ENCODE peak calls at places on chromosomes 12 and 14, in four cellular contexts. W is GM12878, Q is K562, L is HL-60. K is an unnamed sample.

GRCh38 chr12:85468356-85469157 is 188.5 kb downstream of the ALX1 start:
- DNase-seq in W (peak), Q (peak), L (peak), K (no peak)

GRCh38 chr12:10033783-10034381 is 3.4 kb downstream of the CLEC9A start:
- DNase-seq in W (no peak), Q (no peak), L (no peak), K (no peak)

GRCh38 chr14:65250162-65250495 is 147.8 kb upstream of the MAX start:
- DNase-seq in W (no peak), Q (no peak), L (no peak), K (no peak)

GRCh38 chr14:96249016-96249415 is 7.0 kb upstream of the BDKRB1 start:
- DNase-seq in W (no peak), Q (no peak), L (peak), K (no peak)

GRCh38 chr12:64836856-64837255 is 12.4 kb downstream of the TBC1D30 start:
- DNase-seq in W (no peak), Q (no peak), L (no peak), K (no peak)

GRCh38 chr14:67240168-67240932 is 885 bp upstream of the PALS1 start:
- DNase-seq in W (no peak), Q (peak), L (peak), K (no peak)

GRCh38 chr12:49824886-49825285 is 3.3 kb downstream of the NCKAP5L start:
- DNase-seq in W (no peak), Q (no peak), L (peak), K (no peak)

GRCh38 chr14:80784824-80785223 is 156.7 kb downstream of the CEP128 start:
- DNase-seq in W (no peak), Q (no peak), L (no peak), K (no peak)

GRCh38 chr14:51004801-51005526 is 60.7 kb upstream of the PYGL start:
- DNase-seq in W (no peak), Q (no peak), L (no peak), K (no peak)

GRCh38 chr12:111767362-111768158 is 827 bp downstream of the ALDH2 start:
- DNase-seq in W (no peak), Q (no peak), L (no peak), K (no peak)

GRCh38 chr14:98507269-98507668 is 764.7 kb downstream of the BCL11B start:
- DNase-seq in W (no peak), Q (no peak), L (no peak), K (no peak)

GRCh38 chr12:9906888-9907287 is 25.3 kb downstream of the CLEC2A start:
- DNase-seq in W (no peak), Q (no peak), L (peak), K (no peak)

GRCh38 chr12:115149279-115149678 is 465.3 kb upstream of the TBX3 start:
- DNase-seq in W (no peak), Q (no peak), L (no peak), K (no peak)

GRCh38 chr12:68336754-68337343 is 4.7 kb upstream of the MDM1 start:
- DNase-seq in W (no peak), Q (no peak), L (no peak), K (no peak)

GRCh38 chr12:96249196-96250118 is 55.3 kb downstream of the ELK3 start:
- DNase-seq in W (no peak), Q (no peak), L (no peak), K (no peak)

GRCh38 chr12:115569694-115570093 is 707.8 kb downstream of the MED13L start:
- DNase-seq in W (no peak), Q (no peak), L (no peak), K (no peak)

GRCh38 chr12:14910090-14910915 is 24.6 kb upstream of the MGP start:
- DNase-seq in W (no peak), Q (no peak), L (no peak), K (no peak)

GRCh38 chr14:64704145-64704742 is at the start of gene PLEKHG3:
- DNase-seq in W (no peak), Q (peak), L (peak), K (no peak)

GRCh38 chr14:100778951-100779690 is 46.8 kb upstream of the MEG3 start:
- DNase-seq in W (no peak), Q (no peak), L (no peak), K (no peak)

GRCh38 chr12:112851024-112851777 is 55.6 kb upstream of the OAS1 start:
- DNase-seq in W (no peak), Q (no peak), L (no peak), K (no peak)

GRCh38 chr12:6958609-6959375 is 7.6 kb downstream of the PTPN6 start:
- DNase-seq in W (no peak), Q (no peak), L (peak), K (no peak)

DNA sequence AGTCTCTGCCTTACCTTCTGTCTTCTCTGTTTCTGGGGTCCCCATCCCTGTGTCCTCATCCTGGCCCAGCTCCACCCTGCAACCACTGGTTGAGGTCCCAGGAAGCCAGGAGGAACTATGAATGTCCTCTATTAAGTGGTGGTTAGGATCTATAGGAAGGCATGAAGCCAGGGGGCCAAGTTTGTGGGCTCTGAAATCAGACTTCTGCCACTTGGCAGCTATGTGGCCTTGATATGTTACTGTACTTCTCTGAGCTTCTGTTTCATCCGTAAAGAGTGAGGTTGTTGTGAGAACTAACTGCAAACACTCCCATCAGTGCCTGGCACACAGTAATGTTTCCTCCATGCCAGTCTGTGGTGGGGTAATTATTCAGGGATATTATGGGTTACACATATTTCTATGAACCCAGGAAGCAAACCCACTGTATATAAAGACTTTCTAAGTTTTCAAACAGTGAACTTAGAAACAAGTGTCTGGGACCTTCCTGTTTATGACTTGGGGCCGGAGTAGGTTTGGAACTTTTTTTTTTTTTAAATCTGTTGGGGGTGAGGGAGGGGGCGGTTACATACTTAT is 57.4 kb downstream of the PLXNC1 start:
- DNase-seq in W (no peak), Q (no peak), L (no peak), K (no peak)
- TF ChIP-seq SPI1 in W (no peak), Q (no peak), L (no peak), K (no peak)

DNA sequence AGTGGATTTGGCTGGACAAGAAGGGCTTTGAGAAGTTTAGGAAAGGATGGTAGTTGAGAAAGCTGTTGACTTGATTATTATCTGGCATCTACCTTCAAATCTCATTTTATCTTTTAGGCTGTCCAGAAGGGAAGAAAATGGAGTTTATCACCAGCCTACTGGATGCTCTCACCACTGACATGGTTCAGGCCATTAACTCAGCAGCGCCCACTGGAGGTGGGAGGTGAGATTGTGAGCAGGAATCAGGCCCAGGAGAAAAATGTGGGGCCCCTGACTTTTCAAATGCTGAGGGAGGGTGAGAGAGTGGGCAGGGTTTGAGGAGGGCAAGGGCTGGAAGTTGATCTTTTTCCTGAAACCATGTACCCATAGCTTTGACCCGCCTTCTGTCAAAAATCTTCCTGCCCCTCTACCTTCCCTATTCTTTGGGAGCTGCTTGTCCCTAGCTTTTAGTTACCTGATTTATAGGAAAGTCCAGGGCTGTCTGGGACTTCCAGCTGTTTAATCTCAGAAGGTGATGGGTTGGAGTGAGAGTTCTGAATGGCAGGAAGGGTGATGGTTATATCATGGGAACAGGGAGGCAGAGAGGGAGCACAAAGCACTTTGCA is 134.2 kb downstream of the SMOC1 start:
- DNase-seq in W (no peak), Q (peak), L (peak), K (peak)
- TF ChIP-seq SPI1 in W (no peak), Q (no peak), L (no peak), K (no peak)

GRCh38 chr14:54108481-54109471 is 152.2 kb upstream of the BMP4 start:
- DNase-seq in W (no peak), Q (no peak), L (no peak), K (no peak)
- TF ChIP-seq SPI1 in W (peak), Q (no peak), L (no peak), K (peak)

GRCh38 chr12:59250766-59251165 is 330.5 kb upstream of the LRIG3 start:
- DNase-seq in W (no peak), Q (no peak), L (no peak), K (no peak)
- TF ChIP-seq SPI1 in W (no peak), Q (no peak), L (no peak), K (no peak)

GRCh38 chr12:39435531-39435930 is 7.4 kb downstream of the KIF21A start:
- DNase-seq in W (no peak), Q (no peak), L (no peak), K (no peak)
- TF ChIP-seq SPI1 in W (no peak), Q (no peak), L (no peak), K (no peak)

GRCh38 chr12:13033266-13033875 is 10.8 kb upstream of the FAM234B start:
- DNase-seq in W (no peak), Q (no peak), L (no peak), K (no peak)
- TF ChIP-seq SPI1 in W (no peak), Q (no peak), L (no peak), K (no peak)

GRCh38 chr14:22748188-22748587 is 18.3 kb upstream of the OXA1L start:
- DNase-seq in W (no peak), Q (no peak), L (no peak), K (no peak)

GRCh38 chr14:22753586-22753985 is 12.9 kb upstream of the OXA1L start:
- DNase-seq in W (no peak), Q (no peak), L (no peak), K (no peak)

GRCh38 chr14:22747769-22748168 is 18.7 kb upstream of the OXA1L start:
- DNase-seq in W (no peak), Q (no peak), L (no peak), K (no peak)

GRCh38 chr14:22748691-22749090 is 17.8 kb upstream of the OXA1L start:
- DNase-seq in W (no peak), Q (no peak), L (peak), K (no peak)

DNA sequence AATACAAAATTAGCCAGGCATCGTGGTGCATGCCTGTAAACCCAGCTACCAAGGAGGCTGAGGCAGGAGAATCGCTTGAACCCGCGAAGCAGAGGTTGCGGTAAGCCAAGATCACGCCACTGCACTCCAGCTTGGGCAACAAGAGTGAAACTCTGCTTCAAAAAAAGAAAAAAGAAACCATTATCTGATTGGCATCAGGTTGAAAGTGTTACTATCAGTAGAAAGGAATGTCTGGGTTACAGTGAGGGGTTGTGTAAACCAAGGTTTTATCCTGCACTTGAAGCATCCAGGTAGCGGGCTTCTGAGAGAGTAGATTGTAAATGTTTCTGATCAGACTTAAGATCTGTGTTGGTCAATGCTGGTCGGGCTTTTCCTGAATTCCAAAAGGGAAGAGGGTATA is 14.1 kb upstream of the OXA1L start:
- DNase-seq in W (no peak), Q (no peak), L (no peak), K (no peak)
- TF ChIP-seq SPI1 in W (no peak), Q (no peak), L (no peak), K (no peak)